ENCODE peak calls at places on chromosomes 2 and 18, in eight cellular contexts. One of them, this sample, is unnamed.

GRCh38 chr18:58671941-58672565 is 788 bp downstream of the MALT1 start:
- DNase-seq in mesenchymal stem cell: peak; percentile 39
- DNase-seq in kidney epithelial cell: no peak
- DNase-seq in cardiac fibroblast: peak; percentile 60
- DNase-seq in mucosa of descending colon: no peak
- DNase-seq in right lobe of liver: no peak
- DNase-seq in left ventricle myocardium inferior: peak; percentile 45
- DNase-seq in astrocyte of the spinal cord: peak; percentile 33
- DNase-seq in this sample: peak; percentile 53

GRCh38 chr18:78420116-78420515 is 559.5 kb upstream of the SALL3 start:
- DNase-seq in mesenchymal stem cell: no peak
- DNase-seq in kidney epithelial cell: no peak
- DNase-seq in cardiac fibroblast: no peak
- DNase-seq in mucosa of descending colon: no peak
- DNase-seq in right lobe of liver: no peak
- DNase-seq in left ventricle myocardium inferior: no peak
- DNase-seq in astrocyte of the spinal cord: no peak
- DNase-seq in this sample: no peak

GRCh38 chr2:16506366-16506765 is 159.3 kb downstream of the CYRIA start:
- DNase-seq in mesenchymal stem cell: no peak
- DNase-seq in kidney epithelial cell: no peak
- DNase-seq in cardiac fibroblast: no peak
- DNase-seq in mucosa of descending colon: no peak
- DNase-seq in right lobe of liver: peak; percentile 74
- DNase-seq in left ventricle myocardium inferior: peak; percentile 20
- DNase-seq in astrocyte of the spinal cord: no peak
- DNase-seq in this sample: no peak

GRCh38 chr2:135839713-135840112 is 2.7 kb upstream of the LCT start:
- DNase-seq in mesenchymal stem cell: peak; percentile 30
- DNase-seq in kidney epithelial cell: no peak
- DNase-seq in cardiac fibroblast: peak; percentile 89
- DNase-seq in mucosa of descending colon: no peak
- DNase-seq in right lobe of liver: no peak
- DNase-seq in left ventricle myocardium inferior: no peak
- DNase-seq in astrocyte of the spinal cord: peak; percentile 79
- DNase-seq in this sample: peak; percentile 89

GRCh38 chr18:28905509-28905908 is 728.6 kb upstream of the CDH2 start:
- DNase-seq in mesenchymal stem cell: peak; percentile 48
- DNase-seq in kidney epithelial cell: no peak
- DNase-seq in cardiac fibroblast: peak; percentile 67
- DNase-seq in mucosa of descending colon: no peak
- DNase-seq in right lobe of liver: no peak
- DNase-seq in left ventricle myocardium inferior: no peak
- DNase-seq in astrocyte of the spinal cord: peak; percentile 35
- DNase-seq in this sample: peak; percentile 58

GRCh38 chr2:69387770-69388481 is 899 bp upstream of the GFPT1 start:
- DNase-seq in mesenchymal stem cell: no peak
- DNase-seq in kidney epithelial cell: no peak
- DNase-seq in cardiac fibroblast: no peak
- DNase-seq in mucosa of descending colon: no peak
- DNase-seq in right lobe of liver: no peak
- DNase-seq in left ventricle myocardium inferior: no peak
- DNase-seq in astrocyte of the spinal cord: no peak
- DNase-seq in this sample: no peak

GRCh38 chr18:62810682-62811081 is 95.3 kb downstream of the PHLPP1 start:
- DNase-seq in mesenchymal stem cell: no peak
- DNase-seq in kidney epithelial cell: no peak
- DNase-seq in cardiac fibroblast: no peak
- DNase-seq in mucosa of descending colon: no peak
- DNase-seq in right lobe of liver: no peak
- DNase-seq in left ventricle myocardium inferior: no peak
- DNase-seq in astrocyte of the spinal cord: no peak
- DNase-seq in this sample: no peak

GRCh38 chr2:204152616-204153015 is 216.1 kb downstream of the ICOS start:
- DNase-seq in mesenchymal stem cell: no peak
- DNase-seq in kidney epithelial cell: no peak
- DNase-seq in cardiac fibroblast: peak; percentile 1
- DNase-seq in mucosa of descending colon: no peak
- DNase-seq in right lobe of liver: no peak
- DNase-seq in left ventricle myocardium inferior: no peak
- DNase-seq in astrocyte of the spinal cord: peak; percentile 3
- DNase-seq in this sample: no peak

GRCh38 chr2:15076668-15077067 is 444.2 kb downstream of the LRATD1 start:
- DNase-seq in mesenchymal stem cell: no peak
- DNase-seq in kidney epithelial cell: no peak
- DNase-seq in cardiac fibroblast: no peak
- DNase-seq in mucosa of descending colon: no peak
- DNase-seq in right lobe of liver: no peak
- DNase-seq in left ventricle myocardium inferior: no peak
- DNase-seq in astrocyte of the spinal cord: no peak
- DNase-seq in this sample: no peak
- H3K4me3 ChIP-seq in mesenchymal stem cell: no peak overlapping the region
- H3K4me3 ChIP-seq in kidney epithelial cell: no peak overlapping the region
- H3K4me3 ChIP-seq in cardiac fibroblast: no peak overlapping the region
- H3K4me3 ChIP-seq in mucosa of descending colon: no peak overlapping the region
- H3K4me3 ChIP-seq in right lobe of liver: no peak overlapping the region
- H3K4me3 ChIP-seq in left ventricle myocardium inferior: no peak overlapping the region
- H3K4me3 ChIP-seq in astrocyte of the spinal cord: no peak overlapping the region
- H3K4me3 ChIP-seq in this sample: no peak overlapping the region

GRCh38 chr2:222707102-222707688 is 35.7 kb downstream of the MOGAT1 start:
- DNase-seq in mesenchymal stem cell: no peak
- DNase-seq in kidney epithelial cell: no peak
- DNase-seq in cardiac fibroblast: no peak
- DNase-seq in mucosa of descending colon: no peak
- DNase-seq in right lobe of liver: no peak
- DNase-seq in left ventricle myocardium inferior: no peak
- DNase-seq in astrocyte of the spinal cord: no peak
- DNase-seq in this sample: no peak

GRCh38 chr2:222707689-222708273 is 36.3 kb downstream of the MOGAT1 start:
- DNase-seq in mesenchymal stem cell: peak; percentile 75
- DNase-seq in kidney epithelial cell: peak; percentile 12
- DNase-seq in cardiac fibroblast: peak; percentile 72
- DNase-seq in mucosa of descending colon: no peak
- DNase-seq in right lobe of liver: peak; percentile 37
- DNase-seq in left ventricle myocardium inferior: no peak
- DNase-seq in astrocyte of the spinal cord: peak; percentile 59
- DNase-seq in this sample: peak; percentile 81

GRCh38 chr2:222709191-222709891 is 37.9 kb downstream of the MOGAT1 start:
- DNase-seq in mesenchymal stem cell: peak; percentile 100
- DNase-seq in kidney epithelial cell: peak; percentile 92
- DNase-seq in cardiac fibroblast: peak; percentile 99
- DNase-seq in mucosa of descending colon: peak; percentile 65
- DNase-seq in right lobe of liver: peak; percentile 43
- DNase-seq in left ventricle myocardium inferior: peak; percentile 63
- DNase-seq in astrocyte of the spinal cord: peak; percentile 98
- DNase-seq in this sample: peak; percentile 98

GRCh38 chr2:222706616-222707015 is 35.2 kb downstream of the MOGAT1 start:
- DNase-seq in mesenchymal stem cell: no peak
- DNase-seq in kidney epithelial cell: no peak
- DNase-seq in cardiac fibroblast: no peak
- DNase-seq in mucosa of descending colon: no peak
- DNase-seq in right lobe of liver: no peak
- DNase-seq in left ventricle myocardium inferior: no peak
- DNase-seq in astrocyte of the spinal cord: no peak
- DNase-seq in this sample: no peak

DNA sequence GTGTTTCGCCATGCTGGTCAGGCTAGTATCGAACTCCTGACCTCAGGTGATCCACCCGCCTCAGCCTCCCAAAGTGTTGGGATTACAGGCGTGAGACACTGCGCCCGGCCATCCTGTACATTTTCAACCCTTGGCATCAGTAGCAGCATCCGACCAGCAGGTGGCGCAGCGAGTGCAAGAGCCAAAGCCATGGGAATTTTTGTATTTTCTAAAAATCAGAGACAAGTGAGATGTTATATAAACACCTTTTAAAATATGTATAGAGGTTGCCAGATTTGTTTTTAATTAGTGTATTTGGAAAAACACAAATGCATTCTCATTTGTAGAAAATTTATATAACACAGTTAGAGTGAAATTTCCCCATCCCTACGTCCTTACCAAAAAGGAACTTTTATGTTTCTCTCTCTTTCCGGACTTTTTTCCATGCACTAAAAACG is 36.8 kb downstream of the MOGAT1 start:
- DNase-seq in mesenchymal stem cell: peak; percentile 77
- DNase-seq in kidney epithelial cell: peak; percentile 23
- DNase-seq in cardiac fibroblast: peak; percentile 87
- DNase-seq in mucosa of descending colon: peak; percentile 81
- DNase-seq in right lobe of liver: peak; percentile 79
- DNase-seq in left ventricle myocardium inferior: peak; percentile 81
- DNase-seq in astrocyte of the spinal cord: peak; percentile 78
- DNase-seq in this sample: peak; percentile 78
- H3K4me3 ChIP-seq in mesenchymal stem cell: no peak overlapping the region
- H3K4me3 ChIP-seq in kidney epithelial cell: no peak overlapping the region
- H3K4me3 ChIP-seq in cardiac fibroblast: no peak overlapping the region
- H3K4me3 ChIP-seq in mucosa of descending colon: no peak overlapping the region
- H3K4me3 ChIP-seq in right lobe of liver: no peak overlapping the region
- H3K4me3 ChIP-seq in left ventricle myocardium inferior: no peak overlapping the region
- H3K4me3 ChIP-seq in astrocyte of the spinal cord: no peak overlapping the region
- H3K4me3 ChIP-seq in this sample: no peak overlapping the region

GRCh38 chr2:46922606-46923005 is 7.0 kb upstream of the MCFD2 start:
- DNase-seq in mesenchymal stem cell: no peak
- DNase-seq in kidney epithelial cell: no peak
- DNase-seq in cardiac fibroblast: no peak
- DNase-seq in mucosa of descending colon: no peak
- DNase-seq in right lobe of liver: no peak
- DNase-seq in left ventricle myocardium inferior: no peak
- DNase-seq in astrocyte of the spinal cord: no peak
- DNase-seq in this sample: no peak
- H3K4me3 ChIP-seq in mesenchymal stem cell: no peak overlapping the region
- H3K4me3 ChIP-seq in kidney epithelial cell: no peak overlapping the region
- H3K4me3 ChIP-seq in cardiac fibroblast: no peak overlapping the region
- H3K4me3 ChIP-seq in mucosa of descending colon: no peak overlapping the region
- H3K4me3 ChIP-seq in right lobe of liver: no peak overlapping the region
- H3K4me3 ChIP-seq in left ventricle myocardium inferior: no peak overlapping the region
- H3K4me3 ChIP-seq in astrocyte of the spinal cord: no peak overlapping the region
- H3K4me3 ChIP-seq in this sample: no peak overlapping the region

GRCh38 chr2:73928995-73929394 is 2.3 kb downstream of the DGUOK start:
- DNase-seq in mesenchymal stem cell: no peak
- DNase-seq in kidney epithelial cell: no peak
- DNase-seq in cardiac fibroblast: no peak
- DNase-seq in mucosa of descending colon: no peak
- DNase-seq in right lobe of liver: no peak
- DNase-seq in left ventricle myocardium inferior: no peak
- DNase-seq in astrocyte of the spinal cord: no peak
- DNase-seq in this sample: no peak

GRCh38 chr2:73930386-73930785 is 3.7 kb downstream of the DGUOK start:
- DNase-seq in mesenchymal stem cell: peak; percentile 44
- DNase-seq in kidney epithelial cell: no peak
- DNase-seq in cardiac fibroblast: peak; percentile 22
- DNase-seq in mucosa of descending colon: no peak
- DNase-seq in right lobe of liver: no peak
- DNase-seq in left ventricle myocardium inferior: no peak
- DNase-seq in astrocyte of the spinal cord: no peak
- DNase-seq in this sample: no peak

GRCh38 chr2:73933194-73933593 is 6.5 kb downstream of the DGUOK start:
- DNase-seq in mesenchymal stem cell: no peak
- DNase-seq in kidney epithelial cell: no peak
- DNase-seq in cardiac fibroblast: no peak
- DNase-seq in mucosa of descending colon: no peak
- DNase-seq in right lobe of liver: no peak
- DNase-seq in left ventricle myocardium inferior: no peak
- DNase-seq in astrocyte of the spinal cord: no peak
- DNase-seq in this sample: peak; percentile 34

GRCh38 chr2:73935641-73936040 is 9.0 kb downstream of the DGUOK start:
- DNase-seq in mesenchymal stem cell: no peak
- DNase-seq in kidney epithelial cell: no peak
- DNase-seq in cardiac fibroblast: no peak
- DNase-seq in mucosa of descending colon: no peak
- DNase-seq in right lobe of liver: no peak
- DNase-seq in left ventricle myocardium inferior: no peak
- DNase-seq in astrocyte of the spinal cord: no peak
- DNase-seq in this sample: peak; percentile 44

DNA sequence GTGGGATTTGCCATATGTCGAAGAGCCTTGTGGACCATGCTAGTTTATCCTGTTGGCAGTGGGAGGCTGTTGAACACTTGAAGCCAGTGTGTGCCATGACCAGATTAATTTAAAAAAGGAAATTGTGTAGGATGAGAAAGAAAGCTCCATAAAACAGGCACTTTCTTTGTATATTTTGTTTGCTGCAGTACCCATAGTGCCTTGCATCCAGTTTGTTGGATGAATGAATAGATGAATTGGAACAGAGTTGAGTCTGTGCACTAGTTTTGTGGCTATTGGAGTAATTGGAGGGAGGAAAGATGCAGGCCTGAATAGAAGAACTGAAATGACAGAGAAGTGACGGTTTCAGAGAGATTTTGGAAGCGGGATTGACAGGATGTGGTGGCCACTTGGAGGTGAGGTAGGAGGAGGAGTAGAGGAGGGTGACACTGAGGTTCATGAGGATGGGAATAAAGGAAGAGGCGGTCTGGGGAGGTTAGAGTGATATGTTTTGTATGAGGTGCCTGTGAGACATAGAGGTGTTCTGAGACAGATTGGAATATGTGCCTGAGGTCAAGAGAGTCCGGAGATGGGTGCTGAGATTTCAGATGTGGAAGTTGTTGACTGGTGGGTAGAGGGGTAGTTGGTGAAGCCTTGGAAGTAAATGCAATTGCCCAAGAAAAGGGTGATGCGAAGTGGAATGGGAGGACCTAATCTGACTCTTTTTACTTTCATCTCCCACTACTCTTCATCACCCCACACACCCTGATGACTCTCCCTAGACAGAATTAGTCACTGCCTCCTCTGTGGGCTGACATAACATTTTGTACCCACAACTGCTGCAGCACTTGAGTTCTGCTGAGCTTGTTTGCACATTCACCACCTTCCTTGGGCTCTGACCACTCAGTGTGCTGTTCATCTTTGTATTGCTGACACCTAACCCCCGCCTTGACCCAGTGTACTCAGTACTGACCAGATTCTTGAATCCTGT is 5.1 kb downstream of the DGUOK start:
- DNase-seq in mesenchymal stem cell: peak; percentile 61
- DNase-seq in kidney epithelial cell: no peak
- DNase-seq in cardiac fibroblast: peak; percentile 70
- DNase-seq in mucosa of descending colon: no peak
- DNase-seq in right lobe of liver: no peak
- DNase-seq in left ventricle myocardium inferior: no peak
- DNase-seq in astrocyte of the spinal cord: peak; percentile 44
- DNase-seq in this sample: peak; percentile 89
- H3K4me3 ChIP-seq in mesenchymal stem cell: no peak overlapping the region
- H3K4me3 ChIP-seq in kidney epithelial cell: no peak overlapping the region
- H3K4me3 ChIP-seq in cardiac fibroblast: no peak overlapping the region
- H3K4me3 ChIP-seq in mucosa of descending colon: no peak overlapping the region
- H3K4me3 ChIP-seq in right lobe of liver: no peak overlapping the region
- H3K4me3 ChIP-seq in left ventricle myocardium inferior: no peak overlapping the region
- H3K4me3 ChIP-seq in astrocyte of the spinal cord: no peak overlapping the region
- H3K4me3 ChIP-seq in this sample: no peak overlapping the region

GRCh38 chr2:105220604-105221003 is 20.9 kb upstream of the GPR45 start:
- DNase-seq in mesenchymal stem cell: no peak
- DNase-seq in kidney epithelial cell: no peak
- DNase-seq in cardiac fibroblast: no peak
- DNase-seq in mucosa of descending colon: no peak
- DNase-seq in right lobe of liver: no peak
- DNase-seq in left ventricle myocardium inferior: no peak
- DNase-seq in astrocyte of the spinal cord: no peak
- DNase-seq in this sample: no peak
- H3K4me3 ChIP-seq in mesenchymal stem cell: no peak overlapping the region
- H3K4me3 ChIP-seq in kidney epithelial cell: no peak overlapping the region
- H3K4me3 ChIP-seq in cardiac fibroblast: no peak overlapping the region
- H3K4me3 ChIP-seq in mucosa of descending colon: no peak overlapping the region
- H3K4me3 ChIP-seq in right lobe of liver: no peak overlapping the region
- H3K4me3 ChIP-seq in left ventricle myocardium inferior: no peak overlapping the region
- H3K4me3 ChIP-seq in astrocyte of the spinal cord: no peak overlapping the region
- H3K4me3 ChIP-seq in this sample: no peak overlapping the region